ENCODE peak calls at places on chromosomes 11 and 22, in six cellular contexts. V is GM12878, R is lung, D is heart right ventricle, J is epithelial cell of proximal tubule, S is AG09309. E is an unnamed sample.

GRCh38 chr11:102615077-102615893 is 9.8 kb downstream of the MMP20 start:
- DNase-seq in V (no peak), R (no peak), D (no peak), J (no peak), S (no peak), E (peak)

GRCh38 chr22:43392385-43392989 is 19.3 kb upstream of the MPPED1 start:
- DNase-seq in V (no peak), R (no peak), D (no peak), J (no peak), S (no peak), E (no peak)

GRCh38 chr11:73272680-73273038 is 521 bp downstream of the P2RY6 start:
- DNase-seq in V (no peak), R (no peak), D (no peak), J (no peak), S (no peak), E (no peak)

GRCh38 chr11:132464939-132465338 is 1067.4 kb downstream of the OPCML start:
- DNase-seq in V (no peak), R (no peak), D (no peak), J (no peak), S (no peak), E (no peak)

GRCh38 chr11:101127699-101128570 is 1.7 kb downstream of the PGR start:
- DNase-seq in V (no peak), R (peak), D (peak), J (no peak), S (no peak), E (no peak)

GRCh38 chr11:10669258-10670033 is 24.1 kb downstream of the IRAG1 start:
- DNase-seq in V (no peak), R (no peak), D (no peak), J (no peak), S (peak), E (peak)

GRCh38 chr11:32168924-32169323 is 78.0 kb downstream of the RCN1 start:
- DNase-seq in V (no peak), R (no peak), D (no peak), J (no peak), S (no peak), E (no peak)

GRCh38 chr11:111582881-111583280 is 19.4 kb upstream of the SIK2 start:
- DNase-seq in V (no peak), R (no peak), D (no peak), J (no peak), S (no peak), E (no peak)

GRCh38 chr11:111933872-111934271 is 3.3 kb upstream of the DIXDC1 start:
- DNase-seq in V (no peak), R (no peak), D (no peak), J (no peak), S (no peak), E (peak)

GRCh38 chr11:82978422-82979099 is 77.0 kb downstream of the DDIAS start:
- DNase-seq in V (peak), R (no peak), D (no peak), J (peak), S (peak), E (peak)

GRCh38 chr11:110565690-110566336 is 136.1 kb downstream of the FDX1 start:
- DNase-seq in V (no peak), R (peak), D (no peak), J (no peak), S (no peak), E (no peak)

GRCh38 chr11:124896071-124896750 is 1.5 kb downstream of the ROBO4 start:
- DNase-seq in V (no peak), R (no peak), D (no peak), J (no peak), S (no peak), E (no peak)

GRCh38 chr11:6755303-6755952 is 16.3 kb downstream of the OR2AG2 start:
- DNase-seq in V (no peak), R (no peak), D (peak), J (no peak), S (no peak), E (peak)

GRCh38 chr11:65316311-65316978 is 1.8 kb downstream of the CDC42EP2 start:
- DNase-seq in V (no peak), R (peak), D (peak), J (no peak), S (peak), E (peak)

GRCh38 chr11:94224078-94224477 is 80.3 kb upstream of the IZUMO1R start:
- DNase-seq in V (no peak), R (no peak), D (no peak), J (no peak), S (no peak), E (peak)

GRCh38 chr11:2944953-2945756 is 15.9 kb upstream of the PHLDA2 start:
- DNase-seq in V (no peak), R (peak), D (peak), J (no peak), S (peak), E (peak)

GRCh38 chr11:129144256-129144655 is 47.9 kb downstream of the ARHGAP32 start:
- DNase-seq in V (no peak), R (no peak), D (no peak), J (no peak), S (no peak), E (no peak)

GRCh38 chr11:118108513-118108912 is 21.8 kb upstream of the SMIM35 start:
- DNase-seq in V (no peak), R (no peak), D (no peak), J (no peak), S (no peak), E (no peak)

GRCh38 chr11:73317373-73317772 is 9.3 kb downstream of the ARHGEF17 start:
- DNase-seq in V (no peak), R (peak), D (peak), J (no peak), S (no peak), E (no peak)

GRCh38 chr22:30420401-30421178 is 5.0 kb upstream of the MTFP1 start:
- DNase-seq in V (no peak), R (no peak), D (no peak), J (peak), S (peak), E (peak)

GRCh38 chr11:72716291-72716690 is 35.9 kb downstream of the ARAP1 start:
- DNase-seq in V (no peak), R (no peak), D (no peak), J (no peak), S (no peak), E (no peak)

GRCh38 chr11:10139081-10139480 is 154.9 kb downstream of the SBF2 start:
- DNase-seq in V (no peak), R (no peak), D (no peak), J (no peak), S (no peak), E (no peak)

GRCh38 chr22:41745968-41746367 is 46.7 kb downstream of the MEI1 start:
- DNase-seq in V (no peak), R (no peak), D (no peak), J (no peak), S (no peak), E (peak)

GRCh38 chr11:28757725-28758515 is 649.7 kb downstream of the METTL15 start:
- DNase-seq in V (no peak), R (no peak), D (no peak), J (no peak), S (peak), E (peak)

GRCh38 chr11:76759517-76759916 is 23.6 kb upstream of the TSKU start:
- DNase-seq in V (no peak), R (no peak), D (no peak), J (no peak), S (no peak), E (no peak)

GRCh38 chr11:76977791-76978190 is 56.4 kb upstream of the B3GNT6 start:
- DNase-seq in V (no peak), R (no peak), D (no peak), J (no peak), S (no peak), E (no peak)

GRCh38 chr11:113991170-113991569 is 16.3 kb downstream of the HTR3A start:
- DNase-seq in V (no peak), R (no peak), D (peak), J (no peak), S (no peak), E (no peak)

GRCh38 chr11:114705280-114706024 is 27.1 kb downstream of the NXPE2 start:
- DNase-seq in V (no peak), R (no peak), D (peak), J (no peak), S (no peak), E (no peak)

GRCh38 chr22:47247609-47248240 is 485.3 kb downstream of the TBC1D22A start:
- DNase-seq in V (no peak), R (peak), D (no peak), J (no peak), S (no peak), E (no peak)

GRCh38 chr11:12629601-12630313 is 44.5 kb upstream of the TEAD1 start:
- DNase-seq in V (no peak), R (no peak), D (no peak), J (no peak), S (peak), E (peak)

GRCh38 chr11:46296520-46297448 is 19.3 kb downstream of the CREB3L1 start:
- DNase-seq in V (no peak), R (no peak), D (peak), J (no peak), S (peak), E (peak)

GRCh38 chr11:74147199-74147929 is 23.4 kb downstream of the C2CD3 start:
- DNase-seq in V (no peak), R (no peak), D (no peak), J (peak), S (no peak), E (peak)

GRCh38 chr22:17767236-17768065 is 6.8 kb downstream of the BID start:
- DNase-seq in V (peak), R (no peak), D (no peak), J (no peak), S (no peak), E (no peak)

GRCh38 chr11:94725071-94725470 is 43.1 kb upstream of the AMOTL1 start:
- DNase-seq in V (no peak), R (no peak), D (no peak), J (no peak), S (no peak), E (peak)

GRCh38 chr22:20312396-20313191 is 7.3 kb downstream of the DGCR6L start:
- DNase-seq in V (no peak), R (peak), D (peak), J (no peak), S (no peak), E (no peak)

DNA sequence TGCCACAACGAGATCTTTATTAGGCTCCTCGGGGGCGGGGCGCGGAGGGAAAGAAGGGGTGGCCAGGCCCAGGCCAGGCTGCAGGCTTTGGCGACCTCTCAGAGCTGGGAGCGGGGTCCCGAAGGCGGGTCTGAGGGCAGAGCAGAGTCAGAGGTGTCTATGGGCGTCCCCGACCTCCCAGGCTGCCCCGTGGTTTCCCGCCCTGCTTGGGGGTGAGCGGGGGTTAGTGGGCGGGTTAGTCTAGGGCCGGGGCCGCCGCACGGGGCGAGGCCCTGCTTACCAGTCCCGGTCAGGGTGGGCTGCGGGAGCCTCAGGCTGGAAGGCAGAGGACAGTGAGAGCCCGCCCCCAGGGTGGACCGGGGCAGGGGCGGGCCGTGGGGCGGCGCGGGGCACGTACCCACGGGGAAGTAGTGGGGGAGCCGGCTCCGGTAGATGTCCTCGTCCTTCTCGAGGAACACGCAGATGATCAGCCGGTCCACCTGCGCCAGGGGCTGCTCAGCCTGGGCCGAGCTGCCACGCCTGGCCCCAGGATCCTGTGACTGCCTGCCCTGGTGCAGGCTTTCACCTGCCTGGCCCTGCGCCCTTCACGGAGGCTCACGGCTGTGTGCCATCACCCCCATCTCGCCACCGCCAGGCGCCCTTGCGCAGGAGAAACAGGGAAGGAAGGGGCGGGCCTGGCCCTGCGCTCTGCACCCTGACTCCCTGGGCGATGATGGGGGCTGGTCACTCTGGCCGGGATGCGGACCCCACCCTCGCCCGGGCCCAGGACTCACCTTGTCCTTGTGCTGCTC is 12.5 kb downstream of the OTUB1 start:
- DNase-seq in V (no peak), R (no peak), D (no peak), J (no peak), S (no peak), E (no peak)
- TF ChIP-seq CTCF in V (no peak), R (no peak), D (no peak), J (no peak), S (no peak), E (no peak)

GRCh38 chr11:22225190-22225589 is 32.3 kb downstream of the ANO5 start:
- DNase-seq in V (no peak), R (no peak), D (no peak), J (no peak), S (no peak), E (no peak)
- H3K4me3 ChIP-seq in V (no peak), R (no peak), D (no peak), J (no peak), S (no peak), E (no peak)

GRCh38 chr22:45163417-45164216 is at the start of gene NUP50:
- DNase-seq in V (peak), R (peak), D (peak), J (no peak), S (peak), E (peak)
- TF ChIP-seq CTCF in V (peak), R (no peak), D (peak), J (no peak), S (peak), E (peak)

DNA sequence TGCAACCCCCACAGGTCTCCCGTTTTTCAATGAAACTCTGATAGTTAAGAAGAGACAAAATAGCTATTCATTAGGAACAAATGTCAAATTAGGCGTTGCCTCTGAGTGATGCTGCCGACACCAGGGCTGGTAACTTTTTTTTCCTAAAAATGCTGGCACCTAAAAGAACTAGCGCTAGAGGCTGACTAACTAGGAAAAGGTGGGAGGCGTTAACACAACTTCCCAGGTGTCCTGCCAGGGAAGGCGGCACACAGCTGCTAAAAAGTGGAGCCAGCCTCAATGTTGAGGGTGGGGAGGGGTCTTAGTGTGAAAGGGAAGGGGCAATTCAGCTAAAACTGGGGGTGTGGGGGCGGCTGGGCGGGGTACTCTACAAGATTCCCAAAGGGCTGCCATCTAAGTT is 5.4 kb downstream of the MN1 start:
- DNase-seq in V (no peak), R (no peak), D (no peak), J (no peak), S (no peak), E (no peak)
- H3K4me3 ChIP-seq in V (no peak), R (no peak), D (peak), J (no peak), S (no peak), E (peak)

GRCh38 chr11:25737071-25737675 is 594.8 kb upstream of the ANO3 start:
- DNase-seq in V (no peak), R (no peak), D (no peak), J (no peak), S (no peak), E (no peak)

GRCh38 chr11:25733777-25734176 is 598.2 kb upstream of the ANO3 start:
- DNase-seq in V (no peak), R (no peak), D (no peak), J (no peak), S (no peak), E (no peak)

GRCh38 chr11:25734592-25735211 is 597.2 kb upstream of the ANO3 start:
- DNase-seq in V (no peak), R (no peak), D (no peak), J (peak), S (no peak), E (no peak)
- TF ChIP-seq CTCF in V (peak), R (no peak), D (peak), J (peak), S (no peak), E (peak)

GRCh38 chr22:23072035-23072910 is 2.0 kb downstream of the GNAZ start:
- DNase-seq in V (no peak), R (no peak), D (no peak), J (no peak), S (peak), E (peak)
- H3K4me3 ChIP-seq in V (no peak), R (no peak), D (no peak), J (no peak), S (no peak), E (no peak)

GRCh38 chr22:38435960-38436359 is 19.0 kb downstream of the KCNJ4 start:
- DNase-seq in V (no peak), R (no peak), D (no peak), J (no peak), S (no peak), E (no peak)

GRCh38 chr22:38433871-38434270 is 21.1 kb downstream of the KCNJ4 start:
- DNase-seq in V (no peak), R (no peak), D (no peak), J (no peak), S (no peak), E (no peak)

GRCh38 chr22:38436629-38437395 is 18.2 kb downstream of the KCNJ4 start:
- DNase-seq in V (no peak), R (no peak), D (no peak), J (no peak), S (no peak), E (no peak)

GRCh38 chr22:38437416-38437815 is 17.6 kb downstream of the KCNJ4 start:
- DNase-seq in V (no peak), R (no peak), D (no peak), J (no peak), S (no peak), E (no peak)

DNA sequence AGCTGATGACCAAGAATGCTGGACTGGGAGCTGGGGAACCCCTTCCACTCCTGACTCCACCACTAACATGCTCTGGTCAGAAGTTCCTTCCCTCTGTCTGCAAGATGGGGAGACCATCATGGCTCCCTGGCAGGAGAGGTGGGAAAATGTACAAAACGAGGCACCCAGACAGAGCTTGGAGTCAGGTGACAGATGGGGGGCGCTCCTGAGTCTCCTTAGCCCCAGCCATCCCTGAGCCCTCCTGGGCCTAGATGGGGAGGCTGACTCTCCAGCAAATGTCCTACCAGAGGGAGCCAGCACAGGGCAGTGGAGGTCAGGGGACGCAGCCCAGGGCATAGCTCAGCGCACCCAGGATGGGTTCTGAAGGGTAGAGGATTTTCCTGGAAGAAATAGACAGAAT is 20.0 kb downstream of the KCNJ4 start:
- DNase-seq in V (no peak), R (no peak), D (no peak), J (no peak), S (no peak), E (no peak)
- TF ChIP-seq CTCF in V (no peak), R (no peak), D (peak), J (peak), S (no peak), E (no peak)

GRCh38 chr22:44536411-44536810 is 38.4 kb upstream of the RTL6 start:
- DNase-seq in V (no peak), R (no peak), D (no peak), J (no peak), S (no peak), E (no peak)

GRCh38 chr22:44532466-44533025 is 34.5 kb upstream of the RTL6 start:
- DNase-seq in V (no peak), R (no peak), D (no peak), J (no peak), S (no peak), E (no peak)

GRCh38 chr22:44531487-44531886 is 33.5 kb upstream of the RTL6 start:
- DNase-seq in V (no peak), R (no peak), D (no peak), J (no peak), S (no peak), E (peak)

GRCh38 chr22:44535362-44536095 is 37.5 kb upstream of the RTL6 start:
- DNase-seq in V (no peak), R (no peak), D (no peak), J (no peak), S (no peak), E (no peak)

GRCh38 chr22:44534335-44534734 is 36.3 kb upstream of the RTL6 start:
- DNase-seq in V (no peak), R (no peak), D (no peak), J (no peak), S (no peak), E (no peak)
- H3K4me3 ChIP-seq in V (no peak), R (no peak), D (no peak), J (no peak), S (no peak), E (no peak)

E was measured in AG10803.